ENCODE peak calls at places on chromosomes 7 and 10, in eight cellular contexts. A is coronary artery, D is tibial artery, J is AG04449, H is GOT3, N is AG10803, Z is NCI-H1694 treated with DMSO at 0.1 percent for 48 hours, Y is neuronal stem cell. W is an unnamed sample.

GRCh38 chr7:32611201-32611691 is 116.0 kb downstream of the AVL9 start:
- DNase-seq in A (no peak), D (no peak), J (peak; percentile 16), H (no peak), N (peak; percentile 50), Z (no peak), Y (no peak), W (peak; percentile 41)

GRCh38 chr10:4407783-4408182 is 418.2 kb upstream of the AKR1E2 start:
- DNase-seq in A (no peak), D (no peak), J (no peak), H (no peak), N (peak; percentile 58), Z (no peak), Y (no peak), W (no peak)

GRCh38 chr7:7032221-7032620 is 150.1 kb upstream of the C1GALT1 start:
- DNase-seq in A (no peak), D (no peak), J (no peak), H (no peak), N (no peak), Z (no peak), Y (no peak), W (no peak)

GRCh38 chr7:4247106-4247876 is 434.8 kb upstream of the FOXK1 start:
- DNase-seq in A (no peak), D (no peak), J (no peak), H (no peak), N (no peak), Z (no peak), Y (no peak), W (no peak)

GRCh38 chr10:123926401-123927264 is 35.0 kb upstream of the CPXM2 start:
- DNase-seq in A (no peak), D (peak; percentile 23), J (peak; percentile 29), H (no peak), N (peak; percentile 64), Z (no peak), Y (no peak), W (no peak)

GRCh38 chr7:34596887-34597286 is 61.1 kb upstream of the NPSR1 start:
- DNase-seq in A (no peak), D (no peak), J (no peak), H (no peak), N (peak; percentile 1), Z (peak; percentile 20), Y (no peak), W (peak; percentile 52)

GRCh38 chr7:28792858-28793257 is 165.3 kb downstream of the TRIL start:
- DNase-seq in A (no peak), D (no peak), J (no peak), H (no peak), N (no peak), Z (no peak), Y (no peak), W (no peak)

GRCh38 chr7:116952640-116953371 is 495 bp upstream of the ST7 start:
- DNase-seq in A (no peak), D (peak; percentile 78), J (no peak), H (no peak), N (no peak), Z (peak; percentile 61), Y (peak; percentile 14), W (peak; percentile 69)

GRCh38 chr10:103452714-103453230 is 602 bp upstream of the CALHM2 start:
- DNase-seq in A (no peak), D (peak; percentile 62), J (no peak), H (no peak), N (peak; percentile 5), Z (no peak), Y (no peak), W (no peak)

GRCh38 chr10:18563003-18563726 is 88.2 kb downstream of the NSUN6 start:
- DNase-seq in A (no peak), D (no peak), J (no peak), H (no peak), N (no peak), Z (no peak), Y (no peak), W (no peak)

GRCh38 chr7:16916111-16916639 is 34.4 kb upstream of the AGR3 start:
- DNase-seq in A (no peak), D (no peak), J (peak; percentile 74), H (no peak), N (peak; percentile 83), Z (no peak), Y (no peak), W (no peak)

GRCh38 chr10:84429926-84430520 is 101.6 kb downstream of the CCSER2 start:
- DNase-seq in A (no peak), D (peak; percentile 70), J (no peak), H (no peak), N (peak; percentile 28), Z (no peak), Y (peak; percentile 49), W (peak; percentile 95)

GRCh38 chr7:127678330-127678729 is 26.3 kb downstream of the SND1 start:
- DNase-seq in A (no peak), D (no peak), J (no peak), H (no peak), N (no peak), Z (no peak), Y (no peak), W (no peak)

GRCh38 chr7:30369879-30370278 is 85.5 kb downstream of the ZNRF2 start:
- DNase-seq in A (no peak), D (no peak), J (no peak), H (no peak), N (no peak), Z (no peak), Y (no peak), W (no peak)

GRCh38 chr10:113027574-113028392 is 77.7 kb downstream of the TCF7L2 start:
- DNase-seq in A (no peak), D (no peak), J (no peak), H (no peak), N (no peak), Z (no peak), Y (peak; percentile 68), W (peak; percentile 35)

GRCh38 chr7:103805376-103805775 is 184.1 kb downstream of the RELN start:
- DNase-seq in A (no peak), D (no peak), J (no peak), H (no peak), N (no peak), Z (no peak), Y (no peak), W (no peak)

GRCh38 chr10:22029450-22030236 is 26.1 kb upstream of the DNAJC1 start:
- DNase-seq in A (no peak), D (no peak), J (no peak), H (no peak), N (no peak), Z (no peak), Y (no peak), W (no peak)

GRCh38 chr7:36984710-36985308 is 260.5 kb upstream of the AOAH start:
- DNase-seq in A (no peak), D (no peak), J (no peak), H (no peak), N (no peak), Z (peak; percentile 52), Y (no peak), W (no peak)

GRCh38 chr7:94330474-94331027 is 64.1 kb upstream of the COL1A2 start:
- DNase-seq in A (no peak), D (no peak), J (no peak), H (no peak), N (no peak), Z (no peak), Y (no peak), W (peak; percentile 42)

GRCh38 chr10:6208781-6209235 is 6.1 kb downstream of the PFKFB3 start:
- DNase-seq in A (no peak), D (no peak), J (no peak), H (no peak), N (no peak), Z (no peak), Y (no peak), W (no peak)

GRCh38 chr7:121872831-121873764 is at the start of gene PTPRZ1:
- DNase-seq in A (no peak), D (no peak), J (no peak), H (no peak), N (peak; percentile 11), Z (peak; percentile 56), Y (peak; percentile 97), W (peak; percentile 89)

GRCh38 chr10:102712089-102712488 is 2.1 kb downstream of the ARL3 start:
- DNase-seq in A (no peak), D (no peak), J (no peak), H (no peak), N (no peak), Z (no peak), Y (no peak), W (no peak)

GRCh38 chr10:52308251-52309031 is 5.6 kb upstream of the DKK1 start:
- DNase-seq in A (no peak), D (peak; percentile 68), J (no peak), H (no peak), N (peak; percentile 79), Z (peak; percentile 28), Y (peak; percentile 75), W (peak; percentile 82)

GRCh38 chr7:73597978-73598782 is 19.8 kb upstream of the TBL2 start:
- DNase-seq in A (no peak), D (no peak), J (no peak), H (no peak), N (no peak), Z (no peak), Y (no peak), W (no peak)